ENCODE peak calls at places on chromosomes 16 and 17, in four cellular contexts. Y, E, O and V are unnamed samples.

GRCh38 chr17:19755392-19755791 is 7.3 kb upstream of the ALDH3A1 start:
- DNase-seq in O (no peak), Y (no peak), E (no peak), V (no peak)

GRCh38 chr17:30514895-30515596 is 37.8 kb downstream of the GOSR1 start:
- DNase-seq in O (no peak), Y (no peak), E (no peak), V (no peak)

GRCh38 chr17:76515291-76515949 is 14.2 kb upstream of the RHBDF2 start:
- DNase-seq in O (no peak), Y (no peak), E (peak), V (no peak)

GRCh38 chr17:15087946-15088345 is 177.2 kb downstream of the PMP22 start:
- DNase-seq in O (no peak), E (no peak), Y (no peak), V (no peak)

GRCh38 chr17:70298929-70299529 is 129.7 kb downstream of the KCNJ2 start:
- DNase-seq in E (peak), Y (no peak), O (no peak), V (no peak)

GRCh38 chr16:74740795-74741304 is 33.8 kb downstream of the FA2H start:
- DNase-seq in Y (no peak), O (no peak), E (no peak), V (no peak)

GRCh38 chr16:54424043-54424451 is 137.5 kb upstream of the IRX3 start:
- DNase-seq in E (no peak), O (no peak), Y (no peak), V (no peak)

GRCh38 chr17:27621557-27621956 is 9.4 kb upstream of the LGALS9 start:
- DNase-seq in Y (no peak), E (no peak), O (no peak), V (no peak)

GRCh38 chr17:27535178-27535928 is 79.1 kb downstream of the KSR1 start:
- DNase-seq in Y (no peak), E (no peak), O (peak), V (no peak)

GRCh38 chr16:71854369-71854948 is 8.7 kb downstream of the ATXN1L start:
- DNase-seq in E (no peak), Y (no peak), O (no peak), V (no peak)

GRCh38 chr17:77722366-77722765 is 236.1 kb upstream of the TNRC6C start:
- DNase-seq in O (no peak), E (no peak), Y (no peak), V (no peak)

GRCh38 chr17:21029515-21029914 is 13.3 kb downstream of the USP22 start:
- DNase-seq in Y (no peak), O (no peak), E (no peak), V (no peak)

GRCh38 chr16:83113317-83113716 is 486.5 kb downstream of the CDH13 start:
- DNase-seq in E (no peak), O (peak), Y (peak), V (peak)

GRCh38 chr17:30395398-30396022 is 16.8 kb downstream of the CPD start:
- DNase-seq in Y (peak), E (no peak), O (no peak), V (no peak)

GRCh38 chr17:54353789-54354525 is 531.2 kb downstream of the KIF2B start:
- DNase-seq in Y (no peak), E (no peak), O (no peak), V (no peak)

GRCh38 chr17:70535986-70536385 is 366.7 kb downstream of the KCNJ2 start:
- DNase-seq in E (no peak), Y (no peak), O (no peak), V (no peak)

GRCh38 chr17:52027081-52027480 is 131.4 kb downstream of the CA10 start:
- DNase-seq in O (no peak), E (no peak), Y (no peak), V (peak)

DNA sequence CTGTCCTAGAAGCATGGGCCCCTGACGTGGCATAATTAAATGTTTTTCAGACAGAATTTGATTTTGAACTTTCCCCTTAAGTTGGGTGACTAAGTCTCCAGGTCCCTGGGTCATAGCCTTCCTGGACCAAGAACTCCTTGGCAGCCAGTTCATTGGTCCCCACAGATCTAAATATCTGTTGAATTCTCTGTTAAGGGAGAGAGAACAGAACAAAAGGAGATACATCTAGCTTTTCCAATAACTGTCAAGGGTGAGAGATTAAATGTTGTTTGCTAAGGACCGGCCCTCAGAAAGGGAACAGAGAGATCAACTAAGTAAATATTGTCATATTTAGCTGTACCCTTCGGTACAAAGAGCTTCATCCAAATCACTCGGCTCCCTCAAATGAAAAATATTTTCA is 78.2 kb upstream of the NOL11 start:
- DNase-seq in Y (no peak), E (no peak), O (no peak), V (no peak)
- TF ChIP-seq USF1 in Y (no peak), E (no peak), O (no peak), V (no peak)

DNA sequence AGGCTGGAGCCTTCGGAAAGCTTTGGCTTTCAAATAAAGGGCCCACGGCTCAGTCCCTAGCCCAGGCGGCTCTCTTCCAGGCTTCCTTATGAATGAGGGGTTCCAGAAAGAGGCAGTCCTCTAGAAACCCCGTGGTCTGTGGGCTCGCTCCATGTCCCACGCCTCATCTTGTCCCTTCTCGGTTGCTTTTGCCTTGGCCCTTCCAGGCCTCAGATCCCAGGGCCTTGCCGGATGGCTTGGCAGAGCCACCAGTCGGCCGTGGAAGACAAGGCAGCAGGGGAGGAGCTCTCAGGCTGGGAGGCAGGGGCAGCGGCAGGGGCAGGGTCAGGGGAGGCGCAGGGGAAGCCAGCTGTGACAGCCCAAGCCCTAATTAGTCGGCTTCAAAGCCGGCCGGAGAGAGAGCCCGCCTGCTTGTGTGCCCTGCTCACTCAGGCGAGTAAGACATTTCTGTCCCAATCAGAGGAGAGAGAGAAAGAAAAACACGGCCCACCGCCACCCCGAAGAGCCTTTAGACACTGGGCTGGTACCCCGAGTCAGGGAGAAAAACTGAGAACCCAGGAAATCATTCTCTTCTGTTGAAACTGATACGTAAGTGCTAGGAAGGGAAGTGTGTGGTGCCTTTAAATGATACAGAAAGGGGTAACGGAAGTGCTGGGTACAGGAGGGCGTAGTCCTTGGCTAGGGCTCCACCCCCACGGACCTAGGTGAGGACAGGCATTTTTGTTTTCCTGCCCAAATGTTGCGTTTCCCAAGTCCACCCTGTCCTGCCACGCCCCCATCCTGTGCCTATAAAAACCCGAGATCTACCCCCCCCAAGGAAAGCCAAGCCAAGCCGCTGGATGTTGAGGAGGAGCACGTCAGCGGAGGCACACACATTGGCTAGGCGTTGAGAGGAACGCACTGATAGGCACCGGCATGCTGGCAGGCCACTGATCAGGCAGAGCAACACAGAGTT is 27.8 kb upstream of the MEIOC start:
- DNase-seq in O (no peak), Y (no peak), E (peak), V (peak)
- TF ChIP-seq MAX in O (no peak), Y (no peak), E (no peak), V (peak)

GRCh38 chr16:87174061-87174460 is 143.1 kb downstream of the C16orf95 start:
- DNase-seq in E (no peak), O (no peak), Y (no peak), V (no peak)
- TF ChIP-seq USF1 in E (no peak), O (no peak), Y (no peak), V (no peak)

GRCh38 chr17:56675876-56676660 is 82.6 kb downstream of the NOG start:
- DNase-seq in E (no peak), Y (no peak), O (no peak), V (no peak)
- TF ChIP-seq MAX in E (no peak), Y (no peak), O (no peak), V (no peak)

GRCh38 chr17:81295678-81296381 is 723 bp upstream of the SLC38A10 start:
- DNase-seq in E (no peak), Y (peak), O (no peak), V (peak)
- TF ChIP-seq USF1 in E (no peak), Y (no peak), O (no peak), V (no peak)

GRCh38 chr16:66927012-66927436 is 1.7 kb upstream of the RRAD start:
- DNase-seq in E (no peak), O (no peak), Y (no peak), V (peak)

GRCh38 chr16:66930189-66930588 is 4.0 kb downstream of the CIAO2B start:
- DNase-seq in O (peak), Y (no peak), E (no peak), V (no peak)

GRCh38 chr16:66926171-66926570 is 836 bp upstream of the RRAD start:
- DNase-seq in E (no peak), O (no peak), Y (no peak), V (no peak)

GRCh38 chr16:66928702-66929388 is 3.5 kb upstream of the RRAD start:
- DNase-seq in Y (peak), O (peak), E (no peak), V (peak)

GRCh38 chr16:66927918-66928649 is 2.7 kb upstream of the RRAD start:
- DNase-seq in Y (no peak), E (no peak), O (no peak), V (no peak)
- TF ChIP-seq MAX in Y (peak), E (no peak), O (no peak), V (no peak)

DNA sequence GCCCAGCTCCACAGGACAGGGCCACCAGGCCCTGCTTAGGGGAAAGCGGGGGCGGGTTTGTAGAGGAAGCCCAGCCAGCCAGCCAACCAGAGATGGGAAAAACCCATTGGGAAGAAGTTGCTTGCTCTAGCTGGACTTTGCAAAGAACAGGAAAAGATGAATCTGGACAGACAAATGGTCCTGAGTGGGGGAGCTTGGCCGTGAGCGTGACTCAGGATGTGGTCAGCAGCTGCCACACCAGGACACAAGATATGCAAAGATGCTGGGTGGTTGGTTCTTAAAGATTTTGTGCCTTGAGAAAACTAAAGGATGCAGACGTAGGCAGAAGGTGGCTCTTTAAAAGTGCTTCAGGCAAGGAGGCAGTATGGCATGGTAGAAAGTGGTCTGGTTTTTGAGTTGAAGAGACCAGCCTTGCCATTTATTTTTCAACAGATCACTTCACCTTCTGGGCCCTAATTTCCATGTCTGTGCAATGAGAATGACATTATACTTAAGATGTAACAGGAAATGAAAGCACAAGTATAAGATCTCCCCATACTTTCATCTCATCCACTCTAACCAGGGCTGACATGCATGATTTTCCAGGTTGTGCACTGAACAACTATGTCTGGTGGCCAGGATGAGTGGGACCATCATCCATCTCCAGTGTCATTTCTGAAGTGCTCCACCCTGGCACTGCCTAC is 27.8 kb upstream of the HEATR6 start:
- DNase-seq in O (no peak), E (no peak), Y (no peak), V (no peak)
- TF ChIP-seq USF1 in O (no peak), E (no peak), Y (no peak), V (no peak)